ENCODE peak calls at places on chromosomes 5 and 9, in ten cellular contexts. One of them, this sample, is unnamed.

GRCh38 chr5:15604986-15605385 is 105.0 kb downstream of the FBXL7 start:
- DNase-seq in CD4-positive, alpha-beta T cell: no peak
- DNase-seq in PC-3: no peak
- DNase-seq in fibroblast of mammary gland: peak
- DNase-seq in fibroblast of lung: peak
- DNase-seq in cardiac fibroblast: no peak
- DNase-seq in upper lobe of right lung: no peak
- DNase-seq in CD8-positive, alpha-beta T cell: no peak
- DNase-seq in thoracic aorta: no peak
- DNase-seq in WTC11: no peak
- DNase-seq in this sample: no peak

GRCh38 chr9:137502008-137502913 is 43.1 kb upstream of the NSMF start:
- DNase-seq in CD4-positive, alpha-beta T cell: no peak
- DNase-seq in PC-3: peak
- DNase-seq in fibroblast of mammary gland: no peak
- DNase-seq in fibroblast of lung: no peak
- DNase-seq in cardiac fibroblast: no peak
- DNase-seq in upper lobe of right lung: no peak
- DNase-seq in CD8-positive, alpha-beta T cell: no peak
- DNase-seq in thoracic aorta: no peak
- DNase-seq in WTC11: no peak
- DNase-seq in this sample: no peak

GRCh38 chr5:149667084-149667826 is 62.9 kb upstream of the PPARGC1B start:
- DNase-seq in CD4-positive, alpha-beta T cell: no peak
- DNase-seq in PC-3: peak
- DNase-seq in fibroblast of mammary gland: peak
- DNase-seq in fibroblast of lung: peak
- DNase-seq in cardiac fibroblast: peak
- DNase-seq in upper lobe of right lung: no peak
- DNase-seq in CD8-positive, alpha-beta T cell: no peak
- DNase-seq in thoracic aorta: no peak
- DNase-seq in WTC11: peak
- DNase-seq in this sample: no peak

GRCh38 chr5:44565872-44566271 is 176.7 kb upstream of the FGF10 start:
- DNase-seq in CD4-positive, alpha-beta T cell: no peak
- DNase-seq in PC-3: peak
- DNase-seq in fibroblast of mammary gland: peak
- DNase-seq in fibroblast of lung: peak
- DNase-seq in cardiac fibroblast: no peak
- DNase-seq in upper lobe of right lung: no peak
- DNase-seq in CD8-positive, alpha-beta T cell: no peak
- DNase-seq in thoracic aorta: no peak
- DNase-seq in WTC11: no peak
- DNase-seq in this sample: no peak

GRCh38 chr9:83533296-83533695 is 4.9 kb downstream of the FRMD3 start:
- DNase-seq in CD4-positive, alpha-beta T cell: no peak
- DNase-seq in PC-3: peak
- DNase-seq in fibroblast of mammary gland: peak
- DNase-seq in fibroblast of lung: no peak
- DNase-seq in cardiac fibroblast: peak
- DNase-seq in upper lobe of right lung: no peak
- DNase-seq in CD8-positive, alpha-beta T cell: no peak
- DNase-seq in thoracic aorta: no peak
- DNase-seq in WTC11: no peak
- DNase-seq in this sample: no peak

GRCh38 chr5:82591021-82591515 is 312.9 kb upstream of the RPS23 start:
- DNase-seq in CD4-positive, alpha-beta T cell: no peak
- DNase-seq in PC-3: peak
- DNase-seq in fibroblast of mammary gland: peak
- DNase-seq in fibroblast of lung: no peak
- DNase-seq in cardiac fibroblast: peak
- DNase-seq in upper lobe of right lung: no peak
- DNase-seq in CD8-positive, alpha-beta T cell: no peak
- DNase-seq in thoracic aorta: no peak
- DNase-seq in WTC11: no peak
- DNase-seq in this sample: no peak

GRCh38 chr9:76444530-76444929 is 14.5 kb upstream of the GCNT1 start:
- DNase-seq in CD4-positive, alpha-beta T cell: no peak
- DNase-seq in PC-3: no peak
- DNase-seq in fibroblast of mammary gland: no peak
- DNase-seq in fibroblast of lung: no peak
- DNase-seq in cardiac fibroblast: no peak
- DNase-seq in upper lobe of right lung: no peak
- DNase-seq in CD8-positive, alpha-beta T cell: no peak
- DNase-seq in thoracic aorta: no peak
- DNase-seq in WTC11: no peak
- DNase-seq in this sample: no peak

GRCh38 chr9:4116091-4116581 is 183.7 kb downstream of the GLIS3 start:
- DNase-seq in CD4-positive, alpha-beta T cell: no peak
- DNase-seq in PC-3: no peak
- DNase-seq in fibroblast of mammary gland: peak
- DNase-seq in fibroblast of lung: peak
- DNase-seq in cardiac fibroblast: peak
- DNase-seq in upper lobe of right lung: no peak
- DNase-seq in CD8-positive, alpha-beta T cell: no peak
- DNase-seq in thoracic aorta: no peak
- DNase-seq in WTC11: no peak
- DNase-seq in this sample: no peak

GRCh38 chr5:115602585-115603125 is 376 bp upstream of the TICAM2 start:
- DNase-seq in CD4-positive, alpha-beta T cell: no peak
- DNase-seq in PC-3: peak
- DNase-seq in fibroblast of mammary gland: no peak
- DNase-seq in fibroblast of lung: no peak
- DNase-seq in cardiac fibroblast: no peak
- DNase-seq in upper lobe of right lung: no peak
- DNase-seq in CD8-positive, alpha-beta T cell: no peak
- DNase-seq in thoracic aorta: no peak
- DNase-seq in WTC11: no peak
- DNase-seq in this sample: no peak

GRCh38 chr5:177302354-177303110 is 987 bp downstream of the RAB24 start:
- DNase-seq in CD4-positive, alpha-beta T cell: no peak
- DNase-seq in PC-3: peak
- DNase-seq in fibroblast of mammary gland: peak
- DNase-seq in fibroblast of lung: peak
- DNase-seq in cardiac fibroblast: peak
- DNase-seq in upper lobe of right lung: no peak
- DNase-seq in CD8-positive, alpha-beta T cell: no peak
- DNase-seq in thoracic aorta: no peak
- DNase-seq in WTC11: no peak
- DNase-seq in this sample: no peak

GRCh38 chr5:83306572-83307241 is 164.8 kb upstream of the VCAN start:
- DNase-seq in CD4-positive, alpha-beta T cell: no peak
- DNase-seq in PC-3: peak
- DNase-seq in fibroblast of mammary gland: peak
- DNase-seq in fibroblast of lung: peak
- DNase-seq in cardiac fibroblast: peak
- DNase-seq in upper lobe of right lung: no peak
- DNase-seq in CD8-positive, alpha-beta T cell: no peak
- DNase-seq in thoracic aorta: no peak
- DNase-seq in WTC11: no peak
- DNase-seq in this sample: peak

GRCh38 chr9:91436841-91437240 is 13.2 kb upstream of the NFIL3 start:
- DNase-seq in CD4-positive, alpha-beta T cell: no peak
- DNase-seq in PC-3: no peak
- DNase-seq in fibroblast of mammary gland: no peak
- DNase-seq in fibroblast of lung: no peak
- DNase-seq in cardiac fibroblast: no peak
- DNase-seq in upper lobe of right lung: no peak
- DNase-seq in CD8-positive, alpha-beta T cell: no peak
- DNase-seq in thoracic aorta: no peak
- DNase-seq in WTC11: no peak
- DNase-seq in this sample: no peak

GRCh38 chr9:111036946-111037743 is 1.1 kb downstream of the LPAR1 start:
- DNase-seq in CD4-positive, alpha-beta T cell: no peak
- DNase-seq in PC-3: peak
- DNase-seq in fibroblast of mammary gland: peak
- DNase-seq in fibroblast of lung: peak
- DNase-seq in cardiac fibroblast: peak
- DNase-seq in upper lobe of right lung: no peak
- DNase-seq in CD8-positive, alpha-beta T cell: no peak
- DNase-seq in thoracic aorta: no peak
- DNase-seq in WTC11: no peak
- DNase-seq in this sample: no peak

GRCh38 chr9:20224756-20225155 is 397.5 kb downstream of the MLLT3 start:
- DNase-seq in CD4-positive, alpha-beta T cell: no peak
- DNase-seq in PC-3: no peak
- DNase-seq in fibroblast of mammary gland: no peak
- DNase-seq in fibroblast of lung: no peak
- DNase-seq in cardiac fibroblast: no peak
- DNase-seq in upper lobe of right lung: no peak
- DNase-seq in CD8-positive, alpha-beta T cell: no peak
- DNase-seq in thoracic aorta: no peak
- DNase-seq in WTC11: no peak
- DNase-seq in this sample: no peak

GRCh38 chr9:103193992-103194391 is 198.9 kb downstream of the CYLC2 start:
- DNase-seq in CD4-positive, alpha-beta T cell: no peak
- DNase-seq in PC-3: no peak
- DNase-seq in fibroblast of mammary gland: no peak
- DNase-seq in fibroblast of lung: no peak
- DNase-seq in cardiac fibroblast: no peak
- DNase-seq in upper lobe of right lung: no peak
- DNase-seq in CD8-positive, alpha-beta T cell: no peak
- DNase-seq in thoracic aorta: no peak
- DNase-seq in WTC11: no peak
- DNase-seq in this sample: no peak

DNA sequence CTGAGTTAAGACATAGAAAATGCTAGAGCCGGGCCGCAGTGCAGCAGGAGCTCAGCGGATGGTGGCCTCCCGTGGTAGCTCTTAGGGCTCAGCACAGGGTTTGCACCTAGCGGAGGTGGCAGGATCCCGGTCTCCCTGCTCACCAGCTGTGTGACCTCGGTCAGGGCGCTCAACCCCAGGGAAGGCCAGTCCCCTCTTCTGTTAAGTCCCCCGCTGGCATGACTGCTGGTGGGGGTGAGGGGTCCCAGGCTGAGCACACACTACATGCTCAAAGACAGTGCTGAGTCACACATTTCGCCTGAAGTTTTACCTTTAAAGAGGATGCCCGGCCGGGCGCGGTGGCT is 39.0 kb downstream of the HRH2 start:
- DNase-seq in CD4-positive, alpha-beta T cell: no peak
- DNase-seq in PC-3: no peak
- DNase-seq in fibroblast of mammary gland: no peak
- DNase-seq in fibroblast of lung: no peak
- DNase-seq in cardiac fibroblast: no peak
- DNase-seq in upper lobe of right lung: no peak
- DNase-seq in CD8-positive, alpha-beta T cell: no peak
- DNase-seq in thoracic aorta: no peak
- DNase-seq in WTC11: no peak
- DNase-seq in this sample: no peak
- TF ChIP-seq CTCF in CD4-positive, alpha-beta T cell: peak
- TF ChIP-seq CTCF in PC-3: no peak
- TF ChIP-seq CTCF in fibroblast of mammary gland: no peak
- TF ChIP-seq CTCF in fibroblast of lung: no peak
- TF ChIP-seq CTCF in cardiac fibroblast: no peak
- TF ChIP-seq CTCF in upper lobe of right lung: no peak
- TF ChIP-seq CTCF in CD8-positive, alpha-beta T cell: no peak
- TF ChIP-seq CTCF in thoracic aorta: no peak
- TF ChIP-seq CTCF in WTC11: no peak
- TF ChIP-seq CTCF in this sample: no peak

GRCh38 chr9:9920425-9920824 is 692.4 kb downstream of the PTPRD start:
- DNase-seq in CD4-positive, alpha-beta T cell: no peak
- DNase-seq in PC-3: no peak
- DNase-seq in fibroblast of mammary gland: no peak
- DNase-seq in fibroblast of lung: no peak
- DNase-seq in cardiac fibroblast: no peak
- DNase-seq in upper lobe of right lung: no peak
- DNase-seq in CD8-positive, alpha-beta T cell: no peak
- DNase-seq in thoracic aorta: no peak
- DNase-seq in WTC11: no peak
- DNase-seq in this sample: no peak
- TF ChIP-seq CTCF in CD4-positive, alpha-beta T cell: no peak
- TF ChIP-seq CTCF in PC-3: no peak
- TF ChIP-seq CTCF in fibroblast of mammary gland: peak
- TF ChIP-seq CTCF in fibroblast of lung: no peak
- TF ChIP-seq CTCF in cardiac fibroblast: no peak
- TF ChIP-seq CTCF in upper lobe of right lung: no peak
- TF ChIP-seq CTCF in CD8-positive, alpha-beta T cell: no peak
- TF ChIP-seq CTCF in thoracic aorta: no peak
- TF ChIP-seq CTCF in WTC11: peak
- TF ChIP-seq CTCF in this sample: no peak

DNA sequence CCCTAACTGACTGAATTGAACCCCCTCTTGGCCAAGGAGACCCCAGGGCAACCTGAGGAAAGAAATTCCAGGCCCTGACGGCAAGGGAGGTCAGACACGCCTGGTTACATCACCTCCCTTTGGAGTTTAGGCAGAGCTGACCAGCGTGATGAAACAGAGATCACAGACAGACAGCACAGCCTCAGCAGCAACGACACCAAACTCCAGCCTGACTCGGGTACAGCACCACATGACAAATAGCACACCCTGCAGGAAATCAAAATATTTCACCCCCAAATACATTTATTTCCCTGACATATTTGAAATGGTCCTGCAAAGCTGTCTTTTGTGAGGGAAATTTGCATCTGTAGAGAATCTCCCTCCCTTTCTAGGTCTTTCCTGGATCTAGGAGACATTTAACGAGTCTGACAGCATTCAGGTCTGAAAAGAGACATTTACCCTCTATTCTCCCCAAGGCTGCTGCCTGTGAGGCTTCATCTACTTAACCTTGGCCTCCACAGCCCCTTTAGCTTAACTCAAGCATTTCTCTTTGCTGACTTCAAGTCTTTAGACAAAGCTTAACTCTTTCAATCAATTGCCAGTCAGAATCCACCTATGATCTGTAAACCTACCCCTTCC is 2.6 kb downstream of the QSOX2 start:
- DNase-seq in CD4-positive, alpha-beta T cell: no peak
- DNase-seq in PC-3: peak
- DNase-seq in fibroblast of mammary gland: no peak
- DNase-seq in fibroblast of lung: peak
- DNase-seq in cardiac fibroblast: peak
- DNase-seq in upper lobe of right lung: no peak
- DNase-seq in CD8-positive, alpha-beta T cell: no peak
- DNase-seq in thoracic aorta: no peak
- DNase-seq in WTC11: no peak
- DNase-seq in this sample: no peak
- TF ChIP-seq CTCF in CD4-positive, alpha-beta T cell: no peak
- TF ChIP-seq CTCF in PC-3: peak
- TF ChIP-seq CTCF in fibroblast of mammary gland: no peak
- TF ChIP-seq CTCF in fibroblast of lung: no peak
- TF ChIP-seq CTCF in cardiac fibroblast: no peak
- TF ChIP-seq CTCF in upper lobe of right lung: no peak
- TF ChIP-seq CTCF in CD8-positive, alpha-beta T cell: no peak
- TF ChIP-seq CTCF in thoracic aorta: no peak
- TF ChIP-seq CTCF in WTC11: no peak
- TF ChIP-seq CTCF in this sample: peak

DNA sequence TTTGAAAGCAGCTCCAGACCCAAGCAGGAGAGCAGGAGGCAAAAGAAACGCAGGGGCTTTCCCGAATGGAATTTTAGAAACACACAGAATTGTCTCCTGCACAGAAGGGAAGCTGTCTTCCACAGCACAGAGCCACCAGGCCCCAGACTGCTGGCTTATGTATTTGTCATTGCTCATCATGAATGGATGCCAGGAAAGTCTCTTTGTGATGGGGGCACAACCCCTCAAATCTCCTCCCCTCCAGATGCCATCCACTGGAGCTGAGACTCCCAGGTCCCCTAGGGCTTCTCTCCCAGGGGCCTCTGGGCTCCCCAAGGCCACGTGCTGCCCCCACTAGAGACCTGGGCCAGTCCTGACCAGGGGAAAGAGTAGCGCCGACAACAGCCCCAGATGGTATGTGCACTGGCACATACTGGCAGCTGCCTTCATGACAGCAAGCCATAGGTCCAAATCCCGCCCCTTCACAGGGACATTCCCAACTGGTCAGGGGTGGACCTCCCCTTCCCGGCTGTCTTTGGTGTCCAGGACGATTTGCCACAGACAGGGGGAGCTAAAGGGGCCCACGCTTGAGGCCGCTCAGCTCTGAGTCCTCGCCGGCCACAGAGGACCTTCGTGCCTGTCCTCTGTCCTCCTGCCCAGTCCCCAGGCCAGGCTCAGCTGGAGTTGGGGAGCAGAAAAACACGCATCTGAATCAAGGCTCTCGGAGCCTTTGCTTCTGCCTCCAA is 127.8 kb downstream of the KCNIP1 start:
- DNase-seq in CD4-positive, alpha-beta T cell: no peak
- DNase-seq in PC-3: no peak
- DNase-seq in fibroblast of mammary gland: no peak
- DNase-seq in fibroblast of lung: no peak
- DNase-seq in cardiac fibroblast: no peak
- DNase-seq in upper lobe of right lung: peak
- DNase-seq in CD8-positive, alpha-beta T cell: no peak
- DNase-seq in thoracic aorta: no peak
- DNase-seq in WTC11: peak
- DNase-seq in this sample: no peak
- TF ChIP-seq CTCF in CD4-positive, alpha-beta T cell: no peak
- TF ChIP-seq CTCF in PC-3: peak
- TF ChIP-seq CTCF in fibroblast of mammary gland: peak
- TF ChIP-seq CTCF in fibroblast of lung: no peak
- TF ChIP-seq CTCF in cardiac fibroblast: no peak
- TF ChIP-seq CTCF in upper lobe of right lung: peak
- TF ChIP-seq CTCF in CD8-positive, alpha-beta T cell: no peak
- TF ChIP-seq CTCF in thoracic aorta: no peak
- TF ChIP-seq CTCF in WTC11: no peak
- TF ChIP-seq CTCF in this sample: no peak